ENCODE peak calls at places on chromosomes 12 and 14, in seven cellular contexts. H is activated naive CD4-positive, alpha-beta T cell treated with anti-CD3 and anti-CD28 coated beads, Interleukin-2, amount 50 U/mL, for 16 hours; A is GM23248; Y is mucosa of descending colon; N is AG10803; I is NCI-H2171 treated with DMSO at 0.1 percent for 48 hours; Q is Kasumi-1. X is an unnamed sample.

GRCh38 chr12:101733166-101733565 is 6.1 kb downstream of the SYCP3 start:
- DNase-seq in Q (no peak), I (no peak), Y (no peak), H (no peak), A (no peak), N (no peak), X (no peak)

GRCh38 chr12:65875635-65876034 is 51.4 kb downstream of the HMGA2 start:
- DNase-seq in I (no peak), Q (no peak), A (peak), H (no peak), N (peak), Y (no peak), X (no peak)

GRCh38 chr14:97580923-97581495 is 783.8 kb downstream of the VRK1 start:
- DNase-seq in Q (no peak), A (no peak), I (no peak), Y (no peak), N (no peak), H (no peak), X (no peak)

GRCh38 chr12:69527506-69528272 is 57.5 kb downstream of the FRS2 start:
- DNase-seq in Q (no peak), Y (no peak), N (peak), H (no peak), I (no peak), A (peak), X (no peak)

GRCh38 chr12:120721866-120722265 is 3.8 kb upstream of the ACADS start:
- DNase-seq in I (no peak), H (no peak), N (no peak), A (no peak), Y (no peak), Q (no peak), X (no peak)

GRCh38 chr14:94946244-94946643 is 176.3 kb upstream of the GSC start:
- DNase-seq in Q (no peak), I (no peak), A (no peak), Y (no peak), H (no peak), N (no peak), X (no peak)

GRCh38 chr14:50542941-50543418 is 10.6 kb upstream of the MAP4K5 start:
- DNase-seq in I (peak), Q (peak), Y (no peak), N (peak), H (peak), A (peak), X (peak)

GRCh38 chr12:117076410-117077372 is 22.5 kb downstream of the TESC start:
- DNase-seq in Y (no peak), N (no peak), A (no peak), Q (peak), I (no peak), H (no peak), X (no peak)

GRCh38 chr12:64390275-64390851 is at the start of gene C12orf56:
- DNase-seq in A (peak), N (peak), H (peak), Y (peak), Q (no peak), I (peak), X (peak)

GRCh38 chr12:107884769-107885694 is 110.5 kb downstream of the ASCL4 start:
- DNase-seq in H (no peak), Y (peak), N (peak), Q (peak), A (peak), I (peak), X (peak)

GRCh38 chr14:46571970-46572369 is 79.6 kb downstream of the RPL10L start:
- DNase-seq in H (no peak), N (no peak), Q (no peak), I (no peak), Y (no peak), A (peak), X (no peak)

GRCh38 chr12:23750923-23751322 is 198.5 kb downstream of the SOX5 start:
- DNase-seq in A (no peak), Q (no peak), H (no peak), N (no peak), Y (no peak), I (no peak), X (no peak)

X was measured in NCI-H524.